ENCODE peak calls at places on chromosomes 2 and 18, in ten cellular contexts. I is GM23338; H is GM10248; B is HT1080; Z is stimulated activated CD4-positive, alpha-beta T cell treated with anti-CD3 and anti-CD28 coated beads, Interleukin-15, amount 100 ng/mL, for 1 hour; J is heart right ventricle; E is NCI-H1436; T is transverse colon; W is mesothelial cell of epicardium; Q is tibial artery. S is an unnamed sample.
A peak's percentile ranks its signal among the peaks of the same experiment; 100 is the strongest.

GRCh38 chr2:46701152-46701551 is 214.5 kb downstream of the MCFD2 start:
- DNase-seq in W (no peak), J (no peak), I (no peak), T (no peak), Q (no peak), B (peak; percentile 45), E (no peak), H (no peak), Z (no peak), S (no peak)

GRCh38 chr18:37419272-37419671 is 146.3 kb downstream of the CELF4 start:
- DNase-seq in W (no peak), E (no peak), J (no peak), T (no peak), Q (no peak), B (peak; percentile 69), Z (no peak), I (peak; percentile 47), H (no peak), S (no peak)

GRCh38 chr2:241767464-241768250 is 9.0 kb upstream of the GAL3ST2 start:
- DNase-seq in T (no peak), Z (no peak), E (no peak), W (no peak), Q (no peak), J (peak; percentile 14), I (no peak), H (no peak), B (no peak), S (no peak)

GRCh38 chr2:2103320-2103719 is 227.8 kb downstream of the MYT1L start:
- DNase-seq in H (no peak), E (no peak), Z (no peak), J (no peak), Q (no peak), T (no peak), I (no peak), B (no peak), W (no peak), S (no peak)

GRCh38 chr2:97726311-97727064 is 13.1 kb downstream of the ZAP70 start:
- DNase-seq in Q (no peak), T (no peak), E (no peak), B (no peak), Z (no peak), H (no peak), W (no peak), J (no peak), I (no peak), S (no peak)

GRCh38 chr2:234725528-234726264 is 226.1 kb upstream of the SH3BP4 start:
- DNase-seq in B (no peak), T (peak; percentile 31), H (no peak), J (no peak), W (no peak), I (no peak), Q (no peak), Z (no peak), E (no peak), S (no peak)

GRCh38 chr2:202780514-202781021 is 91.0 kb downstream of the ICA1L start:
- DNase-seq in Q (no peak), T (no peak), I (no peak), W (no peak), J (no peak), H (peak; percentile 31), B (peak; percentile 92), Z (no peak), E (no peak), S (peak; percentile 2)

GRCh38 chr2:234558642-234559041 is 61.8 kb upstream of the ARL4C start:
- DNase-seq in H (no peak), E (no peak), J (no peak), T (no peak), Q (no peak), I (no peak), W (no peak), B (no peak), Z (no peak), S (no peak)

GRCh38 chr2:88658318-88658717 is 31.1 kb upstream of the EIF2AK3 start:
- DNase-seq in Q (no peak), H (no peak), T (no peak), W (no peak), I (no peak), E (no peak), B (peak; percentile 38), Z (no peak), J (no peak), S (no peak)

GRCh38 chr18:38174173-38174572 is 608.6 kb upstream of the CELF4 start:
- DNase-seq in I (peak; percentile 43), W (no peak), B (no peak), Z (no peak), Q (no peak), J (no peak), E (no peak), H (no peak), T (no peak), S (no peak)

GRCh38 chr18:1468550-1468949 is 563.9 kb downstream of the ADCYAP1 start:
- DNase-seq in I (no peak), B (no peak), Z (no peak), H (no peak), J (no peak), Q (no peak), T (no peak), W (no peak), E (no peak), S (no peak)